ENCODE peak calls at places on chromosomes 13 and 19, in five cellular contexts. A, P, E, X and V are unnamed samples. For H3K36me3, the result is how much of the 10 kb centered on the place peaks cover.

GRCh38 chr19:4730740-4731171 is 7.1 kb upstream of the DPP9 start:
- DNase-seq in E (peak), A (no peak), P (peak), X (no peak), V (peak)

GRCh38 chr19:13181747-13182388 is 31.7 kb downstream of the IER2 start:
- DNase-seq in A (peak), X (peak), P (peak), E (peak), V (no peak)

GRCh38 chr13:96617528-96617927 is 376.7 kb downstream of the OXGR1 start:
- DNase-seq in X (no peak), A (no peak), P (no peak), E (no peak), V (no peak)

GRCh38 chr13:50162001-50162400 is 146.8 kb downstream of the KCNRG start:
- DNase-seq in P (no peak), A (no peak), E (no peak), X (no peak), V (no peak)

GRCh38 chr13:30818323-30818960 is 83.1 kb downstream of the ALOX5AP start:
- DNase-seq in X (no peak), A (no peak), P (no peak), E (no peak), V (no peak)

GRCh38 chr13:41916173-41916954 is 44.5 kb downstream of the VWA8 start:
- DNase-seq in A (no peak), P (no peak), X (no peak), E (no peak), V (peak)

GRCh38 chr13:100848304-100848703 is 173.7 kb upstream of the TMTC4 start:
- DNase-seq in A (no peak), P (no peak), X (no peak), E (no peak), V (no peak)

GRCh38 chr13:40983269-40983668 is 35.8 kb downstream of the ELF1 start:
- DNase-seq in A (no peak), E (no peak), X (no peak), P (no peak), V (no peak)

GRCh38 chr19:57587529-57587928 is 3.6 kb downstream of the ZIK1 start:
- DNase-seq in E (no peak), A (no peak), P (no peak), X (no peak), V (no peak)

GRCh38 chr13:90430127-90430526 is 917.4 kb upstream of the MIR17HG start:
- DNase-seq in P (no peak), A (no peak), E (no peak), X (no peak), V (no peak)

GRCh38 chr13:99297330-99297729 is 9.9 kb downstream of the GPR183 start:
- DNase-seq in P (no peak), X (no peak), E (no peak), A (no peak), V (no peak)

GRCh38 chr13:99296270-99296865 is 10.8 kb downstream of the GPR183 start:
- DNase-seq in A (no peak), E (no peak), X (no peak), P (no peak), V (no peak)

GRCh38 chr13:99295488-99296252 is 11.5 kb downstream of the GPR183 start:
- DNase-seq in P (no peak), E (no peak), X (no peak), A (no peak), V (no peak)

GRCh38 chr13:99299545-99300341 is 7.5 kb downstream of the GPR183 start:
- DNase-seq in X (no peak), E (no peak), P (no peak), A (no peak), V (no peak)

DNA sequence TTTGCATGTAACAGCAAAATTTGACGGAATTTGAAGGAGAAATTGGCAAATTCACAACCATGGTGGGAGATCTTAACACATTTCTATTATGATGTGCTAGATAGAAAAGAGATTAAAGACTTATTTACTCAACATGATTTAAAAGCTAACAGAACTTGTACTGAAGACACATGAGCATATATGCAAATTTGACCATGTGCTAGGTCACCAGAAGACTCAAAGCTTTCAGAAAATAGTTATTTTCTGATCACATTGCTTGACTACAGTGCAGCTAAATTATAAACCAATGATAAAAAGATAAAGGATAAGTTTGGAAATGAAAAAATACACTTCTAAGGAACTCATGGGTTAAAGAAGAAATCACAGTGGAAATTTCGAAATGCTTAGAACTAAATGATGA is 9.1 kb downstream of the GPR183 start:
- DNase-seq in X (no peak), A (no peak), P (no peak), E (no peak), V (no peak)
- H3K27ac ChIP-seq in X (no peak), A (peak), P (no peak), E (peak), V (peak)

DNA sequence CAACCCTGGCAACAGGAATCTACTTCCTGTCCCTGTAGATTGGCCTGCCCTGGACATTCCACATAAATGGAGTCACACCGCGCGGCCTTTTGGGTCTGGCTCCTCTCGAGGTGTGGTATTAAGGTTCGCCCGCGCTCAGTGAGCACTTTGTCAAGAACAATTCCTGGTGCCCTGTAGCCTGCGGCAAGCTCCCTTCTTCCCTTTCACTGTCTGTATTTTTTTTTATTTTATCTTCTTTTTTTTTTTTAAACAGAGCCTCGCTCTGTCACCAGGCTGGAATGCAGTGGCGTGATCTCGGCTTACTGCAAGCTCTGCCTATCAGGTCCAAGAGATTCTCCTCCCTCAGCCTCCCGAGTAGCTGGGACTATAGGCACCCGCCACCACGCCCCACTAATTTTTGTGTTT is 28.3 kb downstream of the PEX11G start:
- DNase-seq in E (no peak), P (no peak), X (no peak), A (no peak), V (no peak)
- H3K36me3 ChIP-seq in E (under half), P (under half), X (half or more), A (half or more), V (under half)

GRCh38 chr19:1111641-1112253 is 8.0 kb downstream of the GPX4 start:
- DNase-seq in A (no peak), P (no peak), X (no peak), E (no peak), V (no peak)

GRCh38 chr19:1110809-1111640 is 7.2 kb downstream of the GPX4 start:
- DNase-seq in X (no peak), A (no peak), E (no peak), P (no peak), V (no peak)

GRCh38 chr19:1108291-1109031 is 4.7 kb downstream of the GPX4 start:
- DNase-seq in A (no peak), E (no peak), X (no peak), P (no peak), V (no peak)

GRCh38 chr19:1109032-1109541 is 5.3 kb downstream of the GPX4 start:
- DNase-seq in E (no peak), P (peak), X (no peak), A (no peak), V (no peak)

DNA sequence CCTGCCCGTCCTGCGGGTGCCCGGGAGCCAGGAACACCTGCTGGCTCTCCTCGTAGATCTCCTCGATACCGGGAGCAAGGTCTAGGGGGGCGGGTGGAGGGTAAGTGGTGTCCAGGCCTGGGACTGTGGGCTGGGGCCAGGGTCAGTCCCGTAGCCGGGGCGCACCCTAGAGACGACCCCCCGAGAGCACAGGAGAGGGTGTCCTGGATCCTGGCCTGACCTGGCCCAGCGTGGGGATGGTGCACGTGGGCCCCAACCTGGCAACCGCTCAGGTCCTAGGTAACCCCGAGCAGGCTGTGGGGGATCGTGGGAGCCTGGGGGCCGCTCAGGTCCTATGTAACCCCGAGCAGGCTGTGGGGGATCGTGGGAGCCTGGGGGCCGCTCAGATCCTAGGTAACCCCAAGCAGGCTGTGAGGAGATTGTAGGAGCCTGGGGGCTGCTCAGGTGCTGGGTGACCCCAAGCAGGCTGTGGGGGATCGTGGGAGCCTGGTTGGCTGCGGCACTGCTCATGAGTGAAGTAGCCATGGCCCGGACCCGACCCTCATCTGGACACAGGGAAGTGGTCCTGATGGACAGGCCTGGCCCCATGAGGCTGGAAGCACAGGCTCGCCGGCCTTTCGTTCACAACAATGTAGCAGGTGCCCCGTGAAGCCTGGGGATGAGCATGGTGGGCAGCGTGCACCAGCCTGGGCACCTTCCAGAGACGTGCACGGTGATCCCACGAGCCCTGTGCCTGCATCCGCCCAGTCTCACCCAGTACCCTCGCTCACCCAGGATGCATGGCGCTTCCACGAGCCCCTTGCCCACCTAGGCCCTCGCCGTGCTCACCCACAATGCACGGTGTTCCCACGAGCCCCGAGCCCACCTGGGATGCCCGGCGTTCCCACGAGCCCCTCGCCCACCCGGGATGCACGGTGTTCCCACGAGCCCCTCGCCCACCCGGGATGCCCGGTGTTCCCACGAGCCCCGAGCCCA is 6.2 kb downstream of the GPX4 start:
- DNase-seq in X (no peak), A (no peak), P (no peak), E (no peak), V (no peak)
- H3K27ac ChIP-seq in X (no peak), A (no peak), P (no peak), E (no peak), V (no peak)

GRCh38 chr19:46384396-46384795 is 29.0 kb downstream of the CCDC8 start:
- DNase-seq in A (peak), X (peak), E (no peak), P (peak), V (no peak)

GRCh38 chr19:46383171-46383815 is 30.1 kb downstream of the CCDC8 start:
- DNase-seq in P (no peak), X (no peak), E (no peak), A (no peak), V (no peak)

GRCh38 chr19:46385636-46386035 is 27.7 kb downstream of the CCDC8 start:
- DNase-seq in P (no peak), X (no peak), A (no peak), E (no peak), V (no peak)

GRCh38 chr19:46381746-46382345 is 31.5 kb downstream of the CCDC8 start:
- DNase-seq in X (peak), P (no peak), E (no peak), A (no peak), V (no peak)

DNA sequence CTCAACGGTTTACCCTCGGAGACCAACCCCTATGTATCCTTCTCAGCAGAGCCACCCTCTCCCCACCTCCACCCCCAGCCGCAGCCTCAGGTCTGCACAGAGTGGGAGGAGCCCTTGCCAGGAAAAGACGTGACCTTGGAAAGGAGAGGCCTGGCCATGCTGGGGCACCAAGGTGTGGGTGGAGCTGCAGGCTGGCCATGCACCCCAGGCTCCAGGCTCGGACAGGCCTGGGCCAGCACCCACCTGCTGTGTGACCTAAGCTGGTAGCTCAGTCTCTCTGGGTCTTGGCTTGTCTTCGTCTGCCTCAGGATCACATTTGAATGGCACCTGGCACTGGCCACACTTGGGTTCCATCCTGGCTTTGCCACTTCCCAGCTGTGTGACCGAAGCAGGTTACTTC is 29.5 kb downstream of the CCDC8 start:
- DNase-seq in E (no peak), P (peak), X (peak), A (no peak), V (no peak)
- H3K36me3 ChIP-seq in E (under half), P (under half), X (half or more), A (half or more), V (under half)

GRCh38 chr13:39111145-39111544 is 72.9 kb downstream of the NHLRC3 start:
- DNase-seq in A (no peak), X (no peak), P (no peak), E (no peak), V (no peak)
- H3K27ac ChIP-seq in A (peak), X (no peak), P (no peak), E (no peak), V (no peak)

GRCh38 chr19:15252398-15253018 is 20.3 kb upstream of the EPHX3 start:
- DNase-seq in P (no peak), E (no peak), A (no peak), X (no peak), V (peak)
- H3K36me3 ChIP-seq in P (under half), E (under half), A (half or more), X (half or more), V (under half)

DNA sequence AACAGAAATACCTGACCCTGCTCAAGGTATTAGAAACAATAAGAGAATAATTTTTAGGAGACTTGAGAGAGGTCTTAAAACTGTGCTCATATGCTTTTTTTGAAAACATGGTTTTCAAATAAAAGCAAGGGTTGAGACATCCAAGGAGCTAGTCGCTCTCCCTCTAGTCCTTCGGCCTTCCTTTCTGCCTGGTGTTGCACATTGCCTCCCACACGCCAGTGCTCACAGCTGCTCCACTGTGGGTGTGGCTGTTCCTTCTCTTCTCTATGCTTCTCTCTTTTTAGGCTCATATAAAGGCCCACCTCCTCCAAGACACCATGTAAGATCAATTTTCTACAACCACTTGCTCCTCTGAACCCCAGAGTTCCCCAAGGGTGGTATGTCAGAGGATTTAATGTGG is 352.6 kb downstream of the ENOX1 start:
- DNase-seq in E (no peak), A (peak), X (no peak), P (no peak), V (no peak)
- H3K27ac ChIP-seq in E (no peak), A (no peak), X (no peak), P (no peak), V (no peak)

GRCh38 chr19:40707615-40708014 is 9.1 kb downstream of the COQ8B start:
- DNase-seq in E (no peak), P (no peak), X (no peak), A (no peak), V (no peak)
- H3K36me3 ChIP-seq in E (under half), P (under half), X (half or more), A (half or more), V (under half)

DNA sequence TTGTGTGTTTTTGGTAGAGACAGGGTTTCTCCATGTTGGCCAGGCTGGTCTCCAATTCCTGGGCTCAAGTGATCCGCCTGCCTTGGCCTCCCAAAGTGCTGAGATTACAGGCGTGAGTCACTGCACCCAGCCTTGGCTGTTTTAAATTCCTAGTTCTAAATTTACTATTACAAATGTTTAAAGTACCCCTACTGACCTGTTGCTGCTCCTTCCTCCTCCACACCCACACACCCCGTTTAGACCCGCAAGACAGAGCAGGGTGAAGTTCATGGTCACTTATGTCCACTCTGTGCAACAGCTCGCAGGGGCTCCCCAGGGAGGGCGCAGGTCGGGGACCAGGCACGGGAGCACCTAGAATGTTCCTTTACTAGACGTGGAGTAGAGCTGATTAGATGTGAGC is 28.7 kb downstream of the TMEM161A start:
- DNase-seq in A (no peak), P (no peak), X (no peak), E (no peak), V (no peak)
- H3K27ac ChIP-seq in A (no peak), P (no peak), X (no peak), E (no peak), V (no peak)

GRCh38 chr13:102657630-102658029 is 37.2 kb downstream of the METTL21C start:
- DNase-seq in P (no peak), E (no peak), X (no peak), A (no peak), V (no peak)
- H3K36me3 ChIP-seq in P (under half), E (under half), X (half or more), A (half or more), V (half or more)